ENCODE peak calls at places on chromosomes 11 and 22, in four cellular contexts. M is activated CD8-positive, alpha-beta T cell treated with anti-CD3 and anti-CD28 coated beads, Interleukin-2, amount 10 ng/mL, durations not matched to agents 7 days and 5 days; Z is stimulated activated CD4-positive, alpha-beta T cell treated with anti-CD3 and anti-CD28 coated beads, Interleukin-2, amount 100 ng/mL, for 48 hours; T is iPS-NIHi11. F is an unnamed sample.

GRCh38 chr11:36431429-36432092 is 78.5 kb downstream of the TRAF6 start:
- DNase-seq in M (no peak), Z (peak), T (peak), F (peak)

GRCh38 chr11:26762089-26762488 is 40.2 kb upstream of the SLC5A12 start:
- DNase-seq in M (no peak), Z (no peak), T (no peak), F (no peak)

GRCh38 chr11:49851971-49852389 is 100.2 kb upstream of the OR4C13 start:
- DNase-seq in M (no peak), Z (no peak), T (no peak), F (no peak)

GRCh38 chr11:8249482-8249881 is 14.2 kb downstream of the LMO1 start:
- DNase-seq in M (no peak), Z (no peak), T (no peak), F (no peak)

GRCh38 chr11:122209619-122210377 is 93.8 kb upstream of the BLID start:
- DNase-seq in M (no peak), Z (no peak), T (no peak), F (no peak)

GRCh38 chr11:11270236-11270775 is 82.7 kb downstream of the CSNK2A3 start:
- DNase-seq in M (no peak), Z (no peak), T (no peak), F (no peak)

GRCh38 chr11:69167916-69168691 is 12.4 kb downstream of the SMIM38 start:
- DNase-seq in M (no peak), Z (no peak), T (no peak), F (no peak)

GRCh38 chr11:46895821-46896220 is 22.5 kb downstream of the LRP4 start:
- DNase-seq in M (no peak), Z (no peak), T (no peak), F (no peak)

GRCh38 chr22:36640106-36640672 is 63.4 kb downstream of the CACNG2 start:
- DNase-seq in M (no peak), Z (no peak), T (no peak), F (peak)

GRCh38 chr11:125049393-125049792 is 13.7 kb upstream of the SLC37A2 start:
- DNase-seq in M (no peak), Z (no peak), T (no peak), F (no peak)

GRCh38 chr11:72333657-72334056 is 89.7 kb upstream of the PHOX2A start:
- DNase-seq in M (peak), Z (peak), T (peak), F (no peak)

GRCh38 chr11:64553554-64554201 is 37.3 kb upstream of the SLC22A12 start:
- DNase-seq in M (peak), Z (peak), T (peak), F (peak)

GRCh38 chr22:40410272-40410671 is 39.9 kb downstream of the SGSM3 start:
- DNase-seq in M (no peak), Z (no peak), T (no peak), F (peak)

GRCh38 chr11:36684840-36685800 is 87.1 kb upstream of the RAG2 start:
- DNase-seq in M (peak), Z (no peak), T (no peak), F (no peak)

GRCh38 chr11:22479133-22479690 is 141.0 kb downstream of the SLC17A6 start:
- DNase-seq in M (no peak), Z (no peak), T (no peak), F (no peak)

GRCh38 chr11:9858822-9859221 is 194.9 kb downstream of the SWAP70 start:
- DNase-seq in M (peak), Z (no peak), T (no peak), F (no peak)

GRCh38 chr11:57497303-57498247 is 17.9 kb downstream of the SLC43A1 start:
- DNase-seq in M (no peak), Z (no peak), T (no peak), F (no peak)

GRCh38 chr11:86515297-86516094 is 140.8 kb downstream of the CCDC81 start:
- DNase-seq in M (no peak), Z (no peak), T (peak), F (peak)

GRCh38 chr11:109015283-109015682 is 350.4 kb downstream of the DDX10 start:
- DNase-seq in M (no peak), Z (no peak), T (no peak), F (peak)

GRCh38 chr11:131867457-131868257 is 497.2 kb downstream of the NTM start:
- DNase-seq in M (peak), Z (no peak), T (peak), F (peak)

GRCh38 chr11:2088284-2088683 is 50.9 kb downstream of the IGF2 start:
- DNase-seq in M (no peak), Z (no peak), T (no peak), F (no peak)

GRCh38 chr22:30309981-30310672 is 16.6 kb downstream of the TBC1D10A start:
- DNase-seq in M (peak), Z (no peak), T (no peak), F (peak)

GRCh38 chr11:125369808-125370207 is 126.3 kb downstream of the FEZ1 start:
- DNase-seq in M (no peak), Z (no peak), T (no peak), F (no peak)

GRCh38 chr11:110366234-110366633 is 63.5 kb upstream of the FDX1 start:
- DNase-seq in M (no peak), Z (no peak), T (no peak), F (peak)

GRCh38 chr11:120197254-120197891 is 13.5 kb upstream of the OAF start:
- DNase-seq in M (no peak), Z (no peak), T (peak), F (no peak)

F was measured in PC-9.